ENCODE peak calls at places on chromosomes 12 and 14, in six cellular contexts. V, K, I, H, D and U are unnamed samples.

GRCh38 chr12:1749019-1749418 is 58.1 kb downstream of the ADIPOR2 start:
- DNase-seq in I (no peak), K (no peak), V (no peak), H (no peak), D (no peak), U (no peak)

GRCh38 chr14:101110729-101111619 is 207.5 kb upstream of the RTL1 start:
- DNase-seq in I (no peak), D (no peak), K (no peak), H (no peak), V (no peak), U (no peak)

GRCh38 chr12:6626654-6627283 is 9.0 kb downstream of the LPAR5 start:
- DNase-seq in V (no peak), H (no peak), I (peak), K (no peak), D (no peak), U (no peak)

GRCh38 chr14:88189040-88189839 is 133.8 kb downstream of the KCNK10 start:
- DNase-seq in D (peak), H (peak), V (peak), I (peak), K (no peak), U (no peak)

GRCh38 chr12:129701536-129702165 is 202.2 kb downstream of the TMEM132D start:
- DNase-seq in V (no peak), H (no peak), D (no peak), I (no peak), K (no peak), U (no peak)

GRCh38 chr12:7374423-7375144 is 69.4 kb downstream of the CD163L1 start:
- DNase-seq in D (peak), H (peak), K (no peak), I (peak), V (peak), U (peak)

GRCh38 chr12:10170199-10170598 is 1.7 kb downstream of the OLR1 start:
- DNase-seq in D (no peak), V (no peak), H (no peak), K (no peak), I (no peak), U (no peak)

GRCh38 chr12:114687802-114688201 is 3.8 kb upstream of the TBX3 start:
- DNase-seq in I (no peak), D (no peak), K (no peak), V (peak), H (no peak), U (no peak)

GRCh38 chr12:65953621-65954020 is 129.3 kb downstream of the HMGA2 start:
- DNase-seq in K (no peak), I (no peak), H (no peak), V (peak), D (no peak), U (no peak)

GRCh38 chr12:132393245-132393795 is 63.9 kb upstream of the GALNT9 start:
- DNase-seq in I (no peak), V (no peak), K (peak), H (no peak), D (peak), U (no peak)

GRCh38 chr12:113185180-113186032 is at the start of the genes DDX54 and RITA1:
- DNase-seq in I (peak), H (peak), V (peak), D (peak), K (peak), U (peak)

GRCh38 chr12:119235352-119235751 is 56.6 kb downstream of the HSPB8 start:
- DNase-seq in I (no peak), H (no peak), K (no peak), D (no peak), V (no peak), U (no peak)

GRCh38 chr12:117236456-117237001 is 46.3 kb upstream of the FBXO21 start:
- DNase-seq in V (peak), H (peak), K (peak), D (peak), I (peak), U (peak)

GRCh38 chr14:95237956-95238355 is 80.6 kb upstream of the DICER1 start:
- DNase-seq in I (no peak), H (peak), K (no peak), V (no peak), D (peak), U (no peak)

GRCh38 chr12:132710062-132710421 is 600 bp upstream of the PGAM5 start:
- DNase-seq in H (no peak), D (no peak), K (no peak), V (no peak), I (no peak), U (no peak)

GRCh38 chr12:21710944-21711343 is 53.3 kb upstream of the LDHB start:
- DNase-seq in D (no peak), V (no peak), H (no peak), I (no peak), K (no peak), U (no peak)

GRCh38 chr12:53219116-53219955 is 12.3 kb upstream of the ITGB7 start:
- DNase-seq in I (no peak), D (peak), H (peak), V (peak), K (no peak), U (peak)

GRCh38 chr14:99122521-99123125 is 149.4 kb downstream of the BCL11B start:
- DNase-seq in V (no peak), H (no peak), K (no peak), I (no peak), D (no peak), U (no peak)

GRCh38 chr12:95982602-95983001 is 13.5 kb downstream of the HAL start:
- DNase-seq in I (no peak), H (no peak), K (no peak), D (no peak), V (no peak), U (no peak)

GRCh38 chr14:49959822-49960408 is 67.0 kb downstream of the ARF6 start:
- DNase-seq in K (peak), D (no peak), I (peak), H (no peak), V (no peak), U (peak)

GRCh38 chr12:117261267-117261666 is 71.0 kb upstream of the FBXO21 start:
- DNase-seq in D (no peak), H (no peak), K (no peak), I (no peak), V (no peak), U (no peak)

GRCh38 chr14:95261616-95262510 is 57.8 kb downstream of the CLMN start:
- DNase-seq in K (no peak), D (no peak), I (peak), H (no peak), V (no peak), U (no peak)

GRCh38 chr14:61462566-61463195 is 141.3 kb downstream of the PRKCH start:
- DNase-seq in I (no peak), K (no peak), V (peak), D (peak), H (peak), U (no peak)

GRCh38 chr12:3727877-3728632 is 24.9 kb downstream of the CRACR2A start:
- DNase-seq in I (no peak), H (peak), D (no peak), V (peak), K (no peak), U (peak)

GRCh38 chr12:132474237-132474741 is 15.7 kb upstream of the FBRSL1 start:
- DNase-seq in I (peak), H (no peak), K (no peak), V (no peak), D (no peak), U (no peak)

GRCh38 chr12:607541-608001 is 55.7 kb downstream of the NINJ2 start:
- DNase-seq in K (no peak), H (no peak), V (no peak), I (no peak), D (no peak), U (no peak)

GRCh38 chr12:87793134-87793533 is 236.1 kb downstream of the C12orf50 start:
- DNase-seq in K (no peak), H (peak), I (no peak), V (peak), D (no peak), U (no peak)

GRCh38 chr12:131775904-131776889 is 52.0 kb upstream of the MMP17 start:
- DNase-seq in K (no peak), I (peak), H (no peak), D (no peak), V (no peak), U (peak)

GRCh38 chr14:72892879-72893635 is 844 bp downstream of the DPF3 start:
- DNase-seq in D (peak), I (peak), H (peak), K (peak), V (no peak), U (peak)

GRCh38 chr14:104093366-104094055 is 8.0 kb downstream of the ASPG start:
- DNase-seq in I (no peak), D (no peak), K (no peak), H (no peak), V (no peak), U (no peak)

GRCh38 chr12:39803151-39803550 is 183.5 kb upstream of the ABCD2 start:
- DNase-seq in V (no peak), H (no peak), D (no peak), I (no peak), K (no peak), U (no peak)
- TF ChIP-seq CTCF in V (no peak), H (no peak), D (no peak), I (no peak), K (no peak), U (no peak)

GRCh38 chr12:122869207-122869973 is 26.5 kb downstream of the VPS37B start:
- DNase-seq in V (no peak), K (no peak), H (no peak), I (no peak), D (no peak), U (no peak)

GRCh38 chr12:122872815-122873361 is 23.0 kb downstream of the VPS37B start:
- DNase-seq in K (peak), H (no peak), I (no peak), D (no peak), V (no peak), U (no peak)

GRCh38 chr12:122871851-122872785 is 23.8 kb downstream of the VPS37B start:
- DNase-seq in D (peak), H (peak), I (peak), K (no peak), V (peak), U (no peak)

GRCh38 chr12:122870163-122870842 is 25.6 kb downstream of the VPS37B start:
- DNase-seq in I (no peak), H (no peak), D (no peak), V (no peak), K (no peak), U (no peak)

DNA sequence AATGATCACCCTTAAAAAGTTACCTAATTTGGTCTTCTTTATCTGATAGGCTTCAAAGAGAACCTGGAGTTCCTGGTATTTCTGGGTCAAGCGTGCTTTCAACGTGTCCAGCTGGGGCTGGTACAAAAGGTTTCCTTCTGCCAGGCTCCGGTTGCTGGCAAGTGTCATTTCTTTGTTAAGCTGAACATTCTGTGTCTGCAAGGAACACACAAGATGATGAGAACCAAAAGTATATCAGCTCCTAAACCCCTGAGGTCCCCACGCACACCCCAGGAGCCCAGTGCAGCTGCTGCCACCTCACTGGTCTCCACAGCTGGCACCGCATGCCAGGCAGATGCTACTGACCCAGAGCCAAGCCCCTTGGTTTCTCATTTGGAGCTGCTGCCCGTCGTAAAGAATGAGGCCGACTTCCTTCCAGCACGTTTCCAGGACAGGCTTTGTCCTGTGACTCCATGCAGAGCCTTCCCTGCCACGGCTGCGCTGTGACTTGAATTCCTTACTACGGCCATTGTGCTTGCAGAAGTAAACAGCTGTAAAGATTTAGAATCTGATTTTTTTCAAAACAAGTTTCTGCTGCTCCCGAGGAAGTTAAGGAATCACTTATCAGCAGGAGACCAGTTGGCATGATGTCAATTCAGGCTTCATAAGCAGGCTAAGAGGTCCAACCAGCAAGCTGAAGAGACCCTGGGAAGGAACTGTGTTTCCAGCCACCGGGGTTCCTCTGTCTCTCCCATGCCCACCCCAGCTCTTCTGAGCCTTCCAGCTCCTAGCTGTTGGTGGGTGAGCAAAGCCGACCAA is 24.9 kb downstream of the VPS37B start:
- DNase-seq in V (peak), H (peak), K (no peak), I (no peak), D (peak), U (no peak)
- H3K4me3 ChIP-seq in V (peak), H (peak), K (no peak), I (peak), D (no peak), U (peak)

GRCh38 chr14:102588821-102589220 is 3.6 kb upstream of the RCOR1 start:
- DNase-seq in K (no peak), V (no peak), H (no peak), D (no peak), I (no peak), U (no peak)

GRCh38 chr14:102591944-102592772 is at the start of gene RCOR1:
- DNase-seq in K (peak), D (peak), I (peak), H (peak), V (peak), U (peak)

GRCh38 chr14:102591372-102591943 is 991 bp upstream of the RCOR1 start:
- DNase-seq in K (no peak), H (peak), V (peak), I (peak), D (peak), U (no peak)

GRCh38 chr14:102589761-102590290 is 2.6 kb upstream of the RCOR1 start:
- DNase-seq in K (no peak), H (no peak), V (no peak), D (no peak), I (no peak), U (no peak)

GRCh38 chr14:102590667-102591099 is 1.8 kb upstream of the RCOR1 start:
- DNase-seq in H (peak), I (peak), K (no peak), D (peak), V (peak), U (no peak)
- TF ChIP-seq CTCF in H (peak), I (peak), K (peak), D (peak), V (peak), U (peak)

GRCh38 chr12:80708535-80709328 is 1.3 kb downstream of the MYF6 start:
- DNase-seq in H (peak), K (no peak), I (no peak), D (no peak), V (peak), U (peak)
- H3K4me3 ChIP-seq in H (peak), K (no peak), I (no peak), D (no peak), V (no peak), U (peak)

DNA sequence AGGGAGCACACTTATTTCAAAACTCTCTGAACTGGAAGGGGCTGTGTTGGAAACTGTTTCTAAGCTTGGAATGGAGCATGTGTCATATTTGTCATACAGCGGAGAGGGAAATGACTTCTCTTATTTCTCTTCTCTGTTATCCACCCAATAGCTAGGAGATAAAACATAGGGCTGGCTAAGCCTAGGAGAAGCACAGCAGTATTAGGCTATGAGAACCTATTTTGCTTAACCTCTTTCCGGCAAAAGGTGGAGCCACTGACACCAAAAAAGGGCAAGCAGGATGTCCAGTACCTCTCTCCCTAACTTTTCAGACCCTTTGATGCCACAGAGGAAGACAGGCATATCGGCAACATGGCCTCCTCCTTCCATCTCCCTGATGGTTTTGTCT is 148.3 kb downstream of the CRADD start:
- DNase-seq in K (no peak), H (no peak), I (no peak), V (no peak), D (no peak), U (no peak)
- TF ChIP-seq CTCF in K (no peak), H (no peak), I (no peak), V (no peak), D (no peak), U (no peak)

GRCh38 chr14:30266290-30266689 is 292.7 kb upstream of the G2E3 start:
- DNase-seq in H (no peak), V (no peak), K (no peak), I (no peak), D (no peak), U (no peak)
- H3K4me3 ChIP-seq in H (no peak), V (no peak), K (no peak), I (no peak), D (no peak), U (no peak)

GRCh38 chr12:52172956-52173355 is 18.9 kb downstream of the KRT80 start:
- DNase-seq in V (no peak), H (no peak), K (no peak), D (no peak), I (no peak), U (no peak)

GRCh38 chr12:52178984-52179383 is 12.8 kb downstream of the KRT80 start:
- DNase-seq in D (no peak), K (no peak), I (no peak), H (no peak), V (no peak), U (no peak)

GRCh38 chr12:52178443-52178842 is 13.4 kb downstream of the KRT80 start:
- DNase-seq in K (no peak), V (no peak), D (no peak), H (no peak), I (no peak), U (no peak)

GRCh38 chr12:52173526-52173925 is 18.3 kb downstream of the KRT80 start:
- DNase-seq in D (no peak), I (no peak), V (no peak), K (no peak), H (no peak), U (no peak)

GRCh38 chr12:52175411-52176350 is 16.1 kb downstream of the KRT80 start:
- DNase-seq in D (no peak), K (peak), V (peak), H (peak), I (no peak), U (no peak)
- TF ChIP-seq CTCF in D (no peak), K (no peak), V (peak), H (peak), I (no peak), U (no peak)

DNA sequence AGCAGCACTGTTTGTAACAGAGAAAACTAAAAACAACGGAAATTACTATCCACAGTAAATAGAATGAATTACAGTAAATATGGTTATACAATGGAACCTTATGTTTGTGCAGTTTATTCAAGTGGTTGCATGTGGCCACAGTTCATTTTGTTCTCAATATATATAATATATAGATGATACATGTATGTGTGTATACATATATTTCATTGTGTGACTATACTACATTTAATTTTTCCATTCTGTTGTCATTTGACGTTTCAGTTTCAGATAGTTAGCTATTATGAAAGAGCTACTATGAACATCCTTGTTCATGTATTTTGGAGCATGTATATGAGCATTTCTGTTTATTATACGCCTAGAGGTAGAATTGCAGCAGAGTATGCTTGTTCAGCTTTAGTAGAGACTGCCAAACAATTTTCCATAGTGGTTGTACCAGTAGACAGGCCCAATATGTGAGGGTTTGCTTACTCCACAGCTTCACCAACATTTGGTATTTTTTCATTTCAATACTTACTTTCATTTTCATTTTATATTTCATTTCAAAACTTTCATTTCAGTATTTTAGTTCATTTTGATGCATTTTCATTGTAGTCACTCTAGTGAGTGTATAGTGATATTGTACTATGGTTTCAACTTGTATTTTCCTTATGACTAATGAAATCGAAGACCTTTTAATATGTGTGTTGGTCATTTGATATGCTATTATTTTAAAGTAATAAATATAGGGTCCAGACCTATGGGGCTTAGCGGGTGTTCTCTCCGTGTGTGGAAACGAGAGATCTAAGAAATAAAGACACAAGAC is 141.5 kb upstream of the FGD4 start:
- DNase-seq in V (no peak), K (no peak), D (no peak), H (no peak), I (no peak), U (no peak)
- H3K4me3 ChIP-seq in V (no peak), K (no peak), D (no peak), H (no peak), I (no peak), U (no peak)